ENCODE peak calls at places on chromosome 16, in four cellular contexts. P is activated B cell treated with CpG ODN at 0.5 μM for 24 hours, K is astrocyte of the spinal cord, O is mesendoderm. J is an unnamed sample.

GRCh38 chr16:28140788-28141618 is 70.8 kb downstream of the XPO6 start:
- DNase-seq in K (no peak), P (no peak), O (no peak), J (no peak)

GRCh38 chr16:58498341-58499091 is 1.4 kb upstream of the NDRG4 start:
- DNase-seq in O (no peak), P (no peak), K (no peak), J (no peak)

GRCh38 chr16:35745821-35746248 is 2286.4 kb downstream of the TP53TG3F start:
- DNase-seq in K (no peak), P (no peak), O (no peak), J (no peak)

GRCh38 chr16:86959182-86959651 is 358.0 kb downstream of the C16orf95 start:
- DNase-seq in O (no peak), K (no peak), P (no peak), J (no peak)

GRCh38 chr16:3868967-3869366 is 11.5 kb downstream of the CREBBP start:
- DNase-seq in P (no peak), K (no peak), O (no peak), J (no peak)

GRCh38 chr16:3674513-3675295 is 20.2 kb downstream of the DNASE1 start:
- DNase-seq in P (no peak), O (peak; percentile 13), K (no peak), J (no peak)

GRCh38 chr16:31356566-31357323 is 1.8 kb downstream of the ITGAX start:
- DNase-seq in K (no peak), P (no peak), O (peak; percentile 27), J (no peak)

GRCh38 chr16:29231231-29231630 is 175.3 kb downstream of the NPIPB11 start:
- DNase-seq in O (no peak), P (no peak), K (no peak), J (no peak)

GRCh38 chr16:75244844-75245758 is 6.3 kb downstream of the BCAR1 start:
- DNase-seq in K (peak; percentile 99), P (no peak), O (peak; percentile 98), J (no peak)

GRCh38 chr16:51592013-51592501 is 441.0 kb upstream of the SALL1 start:
- DNase-seq in O (no peak), K (no peak), P (no peak), J (no peak)